ENCODE peak calls at places on chromosomes 2 and 18, in nine cellular contexts. H is left cardiac atrium; Z is sciatic nerve; A is H54; L is SW480; W is GM20000; M is activated effector memory CD4-positive, alpha-beta T cell treated with Interleukin-2 at 50 U/mL for 16 hours; B is esophagus muscularis mucosa; T is GM04504. X is an unnamed sample.

GRCh38 chr2:62382757-62383156 is 123.2 kb downstream of the TMEM17 start:
- DNase-seq in W (no peak), A (no peak), Z (no peak), M (no peak), H (no peak), T (no peak), B (no peak), L (no peak), X (no peak)

GRCh38 chr2:101150306-101151140 is 659 bp downstream of the TBC1D8 start:
- DNase-seq in B (no peak), H (peak), L (peak), M (no peak), T (no peak), A (no peak), Z (peak), W (peak), X (no peak)

GRCh38 chr2:70775148-70775547 is 7.1 kb upstream of the ADD2 start:
- DNase-seq in L (peak), W (no peak), M (no peak), Z (no peak), T (no peak), B (no peak), H (no peak), A (no peak), X (no peak)

GRCh38 chr2:11168488-11168887 is 13.2 kb downstream of the SLC66A3 start:
- DNase-seq in Z (no peak), L (no peak), A (no peak), H (no peak), W (no peak), B (no peak), M (no peak), T (no peak), X (peak)

GRCh38 chr18:75854174-75854573 is 426.7 kb upstream of the SMIM21 start:
- DNase-seq in Z (no peak), A (no peak), B (no peak), L (no peak), W (no peak), M (no peak), T (no peak), H (no peak), X (no peak)

GRCh38 chr2:164981217-164981990 is 26.1 kb upstream of the SLC38A11 start:
- DNase-seq in M (no peak), W (no peak), H (no peak), L (no peak), B (no peak), Z (no peak), A (no peak), T (no peak), X (no peak)

GRCh38 chr2:120589782-120590608 is 145.7 kb upstream of the GLI2 start:
- DNase-seq in M (no peak), B (no peak), Z (no peak), L (peak), W (no peak), T (peak), A (peak), H (no peak), X (peak)

GRCh38 chr18:48803518-48803917 is 147.2 kb downstream of the SMAD7 start:
- DNase-seq in W (no peak), H (peak), M (no peak), A (no peak), B (no peak), L (no peak), T (no peak), Z (peak), X (no peak)

GRCh38 chr2:229202646-229203045 is 68.4 kb downstream of the PID1 start:
- DNase-seq in H (no peak), M (no peak), Z (no peak), L (no peak), W (no peak), A (no peak), T (no peak), B (no peak), X (no peak)

GRCh38 chr2:174680221-174680620 is 82.6 kb upstream of the WIPF1 start:
- DNase-seq in W (no peak), B (no peak), M (no peak), Z (no peak), A (no peak), L (peak), T (no peak), H (no peak), X (peak)

GRCh38 chr2:234444888-234445287 is 52.0 kb downstream of the ARL4C start:
- DNase-seq in T (peak), B (no peak), L (no peak), W (peak), H (no peak), M (peak), A (no peak), Z (peak), X (peak)

GRCh38 chr2:198945496-198945895 is 512.2 kb downstream of the SATB2 start:
- DNase-seq in T (no peak), B (no peak), A (no peak), M (no peak), L (no peak), W (no peak), Z (no peak), H (no peak), X (no peak)

GRCh38 chr2:80256396-80257167 is 48.0 kb downstream of the LRRTM1 start:
- DNase-seq in Z (no peak), T (peak), L (peak), M (no peak), B (no peak), H (no peak), A (peak), W (no peak), X (peak)

GRCh38 chr2:220946552-220946951 is 625.6 kb downstream of the EPHA4 start:
- DNase-seq in B (no peak), M (no peak), H (no peak), T (no peak), W (no peak), A (no peak), L (no peak), Z (no peak), X (no peak)

GRCh38 chr2:71581015-71581414 is 127.7 kb downstream of the DYSF start:
- DNase-seq in B (no peak), W (no peak), Z (peak), T (no peak), M (no peak), L (no peak), A (no peak), H (peak), X (no peak)

GRCh38 chr2:213806125-213806726 is 522.0 kb downstream of the SPAG16 start:
- DNase-seq in B (no peak), M (no peak), T (peak), A (no peak), Z (no peak), L (peak), H (no peak), W (no peak), X (no peak)

GRCh38 chr18:23837591-23837990 is 148.3 kb downstream of the LAMA3 start:
- DNase-seq in A (no peak), Z (no peak), L (no peak), W (no peak), B (peak), H (peak), T (no peak), M (no peak), X (peak)

GRCh38 chr2:65227035-65227470 is 578 bp upstream of the ACTR2 start:
- DNase-seq in A (no peak), Z (no peak), B (no peak), T (no peak), W (no peak), H (no peak), L (peak), M (peak), X (no peak)

GRCh38 chr2:144449028-144449406 is 70.9 kb downstream of the ZEB2 start:
- DNase-seq in B (no peak), T (no peak), L (no peak), H (no peak), M (no peak), A (no peak), Z (no peak), W (peak), X (no peak)

GRCh38 chr2:95799892-95800291 is 191.7 kb downstream of the ANKRD36C start:
- DNase-seq in B (no peak), A (no peak), M (no peak), H (no peak), T (no peak), L (no peak), Z (no peak), W (no peak), X (no peak)

GRCh38 chr2:148455791-148456190 is 188.8 kb upstream of the EPC2 start:
- DNase-seq in Z (no peak), A (no peak), L (no peak), B (no peak), W (no peak), T (no peak), M (no peak), H (no peak), X (no peak)

GRCh38 chr2:177799531-177799930 is 273.0 kb downstream of the PDE11A start:
- DNase-seq in A (no peak), L (peak), H (no peak), M (no peak), B (no peak), T (no peak), W (no peak), Z (no peak), X (no peak)

GRCh38 chr2:95349568-95350319 is 52.6 kb downstream of the KCNIP3 start:
- DNase-seq in M (no peak), L (no peak), A (no peak), W (no peak), T (no peak), B (no peak), H (peak), Z (no peak), X (no peak)

GRCh38 chr2:1078326-1078885 is 127.8 kb downstream of the SNTG2 start:
- DNase-seq in W (no peak), L (no peak), A (no peak), Z (no peak), B (no peak), M (no peak), T (no peak), H (no peak), X (no peak)

GRCh38 chr2:50143822-50144575 is 887.9 kb downstream of the NRXN1 start:
- DNase-seq in Z (no peak), A (peak), B (no peak), L (peak), W (peak), M (no peak), H (no peak), T (peak), X (peak)

GRCh38 chr2:5391361-5391760 is 300.8 kb upstream of the SOX11 start:
- DNase-seq in Z (no peak), B (peak), H (peak), T (no peak), A (no peak), L (no peak), M (no peak), W (no peak), X (no peak)

GRCh38 chr2:98898423-98898841 is 37.6 kb downstream of the CRACDL start:
- DNase-seq in A (no peak), B (peak), W (no peak), L (no peak), T (no peak), M (no peak), H (no peak), Z (peak), X (no peak)

GRCh38 chr2:208556954-208557601 is 150.5 kb downstream of the PTH2R start:
- DNase-seq in T (no peak), B (no peak), L (no peak), M (no peak), A (no peak), H (no peak), Z (no peak), W (no peak), X (no peak)

GRCh38 chr2:199819746-199820145 is 31.2 kb downstream of the FTCDNL1 start:
- DNase-seq in L (no peak), A (no peak), Z (no peak), W (no peak), B (no peak), M (no peak), T (no peak), H (no peak), X (no peak)

GRCh38 chr2:20173496-20174402 is 51.2 kb downstream of the SDC1 start:
- DNase-seq in M (no peak), L (no peak), H (no peak), B (no peak), Z (peak), T (no peak), A (no peak), W (no peak), X (no peak)

GRCh38 chr18:13550446-13551304 is 175.7 kb downstream of the FAM210A start:
- DNase-seq in L (no peak), Z (no peak), W (no peak), M (no peak), H (no peak), B (no peak), T (no peak), A (no peak), X (no peak)

GRCh38 chr2:111236027-111236426 is 115.3 kb downstream of the BCL2L11 start:
- DNase-seq in W (no peak), L (no peak), H (peak), Z (no peak), A (no peak), T (no peak), B (peak), M (no peak), X (no peak)

GRCh38 chr2:120399889-120400240 is 53.9 kb downstream of the INHBB start:
- DNase-seq in M (no peak), H (no peak), B (no peak), W (no peak), Z (peak), L (no peak), T (no peak), A (no peak), X (no peak)

GRCh38 chr18:42072407-42072806 is 117.4 kb downstream of the PIK3C3 start:
- DNase-seq in L (no peak), W (no peak), M (no peak), T (no peak), A (no peak), B (no peak), H (no peak), Z (no peak), X (no peak)

GRCh38 chr18:44704137-44704791 is 23.6 kb downstream of the SETBP1 start:
- DNase-seq in W (no peak), H (no peak), Z (no peak), T (no peak), L (no peak), M (no peak), B (no peak), A (no peak), X (no peak)

GRCh38 chr2:37191747-37192146 is 3.3 kb upstream of the SULT6B1 start:
- DNase-seq in A (no peak), M (no peak), B (no peak), W (no peak), T (no peak), H (no peak), L (no peak), Z (no peak), X (no peak)

GRCh38 chr2:172097557-172098131 is 5.1 kb downstream of the DLX2 start:
- DNase-seq in Z (no peak), H (no peak), A (no peak), L (no peak), M (no peak), W (peak), B (no peak), T (no peak), X (no peak)

GRCh38 chr2:15616850-15617777 is 25.4 kb downstream of the DDX1 start:
- DNase-seq in T (no peak), W (no peak), A (no peak), H (no peak), L (no peak), M (no peak), B (no peak), Z (no peak), X (no peak)

X was measured in astrocyte of the cerebellum.